ENCODE peak calls at places on chromosomes 12 and 14, in ten cellular contexts. P, A, C, Q, G, J, F, T, I and U are unnamed samples.

GRCh38 chr14:25032092-25032784 is 17.7 kb downstream of the STXBP6 start:
- DNase-seq in P (no peak), A (no peak), C (no peak), Q (no peak), G (no peak), J (no peak), F (peak; percentile 41), T (no peak), I (no peak), U (no peak)

GRCh38 chr14:70796551-70796950 is 12.8 kb downstream of the MAP3K9 start:
- DNase-seq in P (no peak), A (no peak), C (no peak), Q (no peak), G (no peak), J (no peak), F (no peak), T (no peak), I (no peak), U (no peak)

GRCh38 chr14:34098045-34098984 is 147.4 kb upstream of the EGLN3 start:
- DNase-seq in P (peak; percentile 29), A (no peak), C (no peak), Q (peak; percentile 44), G (peak; percentile 62), J (peak; percentile 18), F (no peak), T (no peak), I (peak; percentile 48), U (no peak)

GRCh38 chr14:37145395-37145794 is 27.0 kb downstream of the SLC25A21 start:
- DNase-seq in P (peak; percentile 13), A (no peak), C (no peak), Q (no peak), G (no peak), J (no peak), F (no peak), T (no peak), I (no peak), U (no peak)

GRCh38 chr14:103093856-103094405 is 594 bp upstream of the EXOC3L4 start:
- DNase-seq in P (no peak), A (no peak), C (no peak), Q (no peak), G (no peak), J (no peak), F (no peak), T (no peak), I (no peak), U (no peak)

GRCh38 chr14:95143813-95144620 is 13.3 kb downstream of the DICER1 start:
- DNase-seq in P (peak; percentile 29), A (no peak), C (no peak), Q (no peak), G (no peak), J (no peak), F (no peak), T (no peak), I (no peak), U (no peak)

GRCh38 chr12:95198914-95199313 is 18.4 kb downstream of the FGD6 start:
- DNase-seq in P (no peak), A (no peak), C (no peak), Q (no peak), G (no peak), J (no peak), F (no peak), T (no peak), I (no peak), U (no peak)

GRCh38 chr14:56760164-56760914 is 49.9 kb downstream of the OTX2 start:
- DNase-seq in P (no peak), A (no peak), C (no peak), Q (no peak), G (no peak), J (no peak), F (no peak), T (no peak), I (no peak), U (no peak)

GRCh38 chr14:94307410-94307992 is 14.4 kb upstream of the SERPINA10 start:
- DNase-seq in P (no peak), A (no peak), C (no peak), Q (no peak), G (no peak), J (peak; percentile 28), F (no peak), T (no peak), I (peak; percentile 23), U (no peak)

GRCh38 chr14:91177073-91177796 is 63.4 kb downstream of the DGLUCY start:
- DNase-seq in P (peak; percentile 70), A (peak; percentile 73), C (no peak), Q (peak; percentile 67), G (peak; percentile 46), J (peak; percentile 72), F (peak; percentile 48), T (peak; percentile 68), I (peak; percentile 49), U (peak; percentile 48)

GRCh38 chr12:111636209-111636928 is 37.3 kb upstream of the ATXN2 start:
- DNase-seq in P (peak; percentile 54), A (peak; percentile 81), C (no peak), Q (peak; percentile 44), G (peak; percentile 86), J (no peak), F (peak; percentile 75), T (peak; percentile 72), I (peak; percentile 31), U (peak; percentile 36)

GRCh38 chr12:2586159-2587035 is 208.4 kb upstream of the FKBP4 start:
- DNase-seq in P (peak; percentile 9), A (no peak), C (no peak), Q (no peak), G (no peak), J (peak; percentile 1), F (peak; percentile 62), T (no peak), I (peak; percentile 24), U (no peak)

GRCh38 chr14:93533864-93534263 is 103.1 kb downstream of the UNC79 start:
- DNase-seq in P (no peak), A (no peak), C (no peak), Q (no peak), G (no peak), J (no peak), F (no peak), T (no peak), I (no peak), U (no peak)

GRCh38 chr14:36014236-36014635 is 162.3 kb downstream of the PTCSC3 start:
- DNase-seq in P (no peak), A (no peak), C (no peak), Q (no peak), G (no peak), J (peak; percentile 20), F (no peak), T (no peak), I (no peak), U (no peak)

GRCh38 chr12:473863-474577 is 14.3 kb downstream of the B4GALNT3 start:
- DNase-seq in P (no peak), A (no peak), C (no peak), Q (no peak), G (no peak), J (no peak), F (peak; percentile 32), T (no peak), I (no peak), U (no peak)

GRCh38 chr14:106518054-106518943 is 991.9 kb downstream of the TMEM121 start:
- DNase-seq in P (no peak), A (peak; percentile 80), C (no peak), Q (peak; percentile 38), G (peak; percentile 21), J (peak; percentile 49), F (no peak), T (no peak), I (peak; percentile 52), U (peak; percentile 38)

GRCh38 chr14:52791204-52792096 is at the start of gene GNPNAT1:
- DNase-seq in P (peak; percentile 91), A (peak; percentile 95), C (peak; percentile 60), Q (peak; percentile 92), G (peak; percentile 84), J (peak; percentile 92), F (peak; percentile 96), T (peak; percentile 87), I (peak; percentile 87), U (peak; percentile 87)

GRCh38 chr14:70289138-70289537 is 70.3 kb downstream of the COX16 start:
- DNase-seq in P (no peak), A (no peak), C (no peak), Q (no peak), G (no peak), J (no peak), F (no peak), T (no peak), I (no peak), U (no peak)

GRCh38 chr12:61095131-61095530 is 1165.1 kb upstream of the USP15 start:
- DNase-seq in P (peak; percentile 4), A (no peak), C (no peak), Q (no peak), G (no peak), J (no peak), F (no peak), T (no peak), I (no peak), U (no peak)
- H3K27ac ChIP-seq in P (no peak overlapping the region), A (no peak overlapping the region), C (no peak overlapping the region), Q (no peak overlapping the region), G (no peak overlapping the region), J (no peak overlapping the region), F (no peak overlapping the region), T (no peak overlapping the region), I (no peak overlapping the region), U (no peak overlapping the region)

DNA sequence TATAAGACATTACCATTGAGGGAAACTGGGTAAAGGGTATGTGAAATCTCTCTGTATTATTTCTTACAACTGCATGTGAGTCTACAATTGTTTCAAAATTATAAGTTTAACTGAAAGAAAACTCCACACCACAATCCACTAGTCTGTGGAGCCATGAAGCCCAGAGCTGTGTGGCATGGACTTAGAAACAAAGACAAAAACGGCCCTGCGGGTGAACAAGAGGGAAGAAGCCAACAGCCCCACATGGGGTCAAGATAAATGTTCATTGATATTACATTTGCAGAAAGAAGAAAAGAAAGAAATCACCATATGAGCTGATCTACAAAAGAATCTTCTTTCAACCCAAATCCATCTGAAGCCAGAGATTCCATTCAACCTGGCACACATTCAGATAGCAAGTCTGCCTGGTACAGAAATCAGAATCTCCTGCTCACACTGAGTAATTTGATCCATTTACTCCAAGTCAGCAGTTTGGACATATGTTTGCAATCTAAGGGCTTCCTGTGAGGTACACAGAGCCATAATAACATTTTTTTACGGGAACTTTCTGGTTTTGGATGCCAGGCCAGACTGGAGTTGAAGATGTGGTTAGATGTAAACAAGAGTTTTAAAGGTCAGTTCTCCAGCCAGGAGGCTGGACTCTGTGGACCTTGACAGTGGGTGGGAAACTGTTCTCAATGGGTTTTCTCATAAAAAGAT is 18.0 kb upstream of the TSPAN11 start:
- DNase-seq in P (peak; percentile 45), A (no peak), C (peak; percentile 60), Q (no peak), G (no peak), J (no peak), F (no peak), T (no peak), I (no peak), U (no peak)
- H3K27ac ChIP-seq in P (no peak overlapping the region), A (no peak overlapping the region), C (peak overlapping the region; percentile 31), Q (no peak overlapping the region), G (no peak overlapping the region), J (no peak overlapping the region), F (no peak overlapping the region), T (no peak overlapping the region), I (no peak overlapping the region), U (no peak overlapping the region)

GRCh38 chr12:70306676-70307075 is 59.4 kb upstream of the KCNMB4 start:
- DNase-seq in P (no peak), A (no peak), C (no peak), Q (no peak), G (no peak), J (no peak), F (no peak), T (no peak), I (no peak), U (no peak)
- H3K27ac ChIP-seq in P (no peak overlapping the region), A (no peak overlapping the region), C (no peak overlapping the region), Q (no peak overlapping the region), G (no peak overlapping the region), J (no peak overlapping the region), F (no peak overlapping the region), T (no peak overlapping the region), I (no peak overlapping the region), U (no peak overlapping the region)

GRCh38 chr12:77599782-77600491 is 230.8 kb upstream of the NAV3 start:
- DNase-seq in P (no peak), A (no peak), C (no peak), Q (no peak), G (no peak), J (peak; percentile 0), F (no peak), T (no peak), I (no peak), U (no peak)
- H3K27ac ChIP-seq in P (no peak overlapping the region), A (no peak overlapping the region), C (no peak overlapping the region), Q (no peak overlapping the region), G (no peak overlapping the region), J (no peak overlapping the region), F (no peak overlapping the region), T (no peak overlapping the region), I (no peak overlapping the region), U (no peak overlapping the region)